ENCODE peak calls at places on chromosomes 12 and 14, in four cellular contexts. One of them, this sample, is unnamed.

GRCh38 chr12:51863921-51864700 is 15.6 kb upstream of the FIGNL2 start:
- DNase-seq in HepG2: peak; percentile 35
- DNase-seq in H1: peak; percentile 89
- DNase-seq in GM12878: no peak
- DNase-seq in this sample: peak; percentile 80

GRCh38 chr12:77940566-77940965 is 109.9 kb downstream of the NAV3 start:
- DNase-seq in HepG2: no peak
- DNase-seq in H1: no peak
- DNase-seq in GM12878: no peak
- DNase-seq in this sample: no peak

GRCh38 chr12:6238875-6239274 is 38.7 kb downstream of the CD9 start:
- DNase-seq in HepG2: no peak
- DNase-seq in H1: no peak
- DNase-seq in GM12878: no peak
- DNase-seq in this sample: no peak

GRCh38 chr14:26808407-26808806 is 210.6 kb upstream of the NOVA1 start:
- DNase-seq in HepG2: no peak
- DNase-seq in H1: no peak
- DNase-seq in GM12878: no peak
- DNase-seq in this sample: no peak

GRCh38 chr12:124861898-124862676 is 1.6 kb downstream of the SCARB1 start:
- DNase-seq in HepG2: no peak
- DNase-seq in H1: no peak
- DNase-seq in GM12878: peak; percentile 24
- DNase-seq in this sample: no peak

GRCh38 chr12:47744005-47744651 is 14.6 kb downstream of the RAPGEF3 start:
- DNase-seq in HepG2: peak; percentile 25
- DNase-seq in H1: peak; percentile 83
- DNase-seq in GM12878: no peak
- DNase-seq in this sample: no peak

GRCh38 chr12:15276088-15276698 is 46.1 kb upstream of the PTPRO start:
- DNase-seq in HepG2: peak; percentile 11
- DNase-seq in H1: no peak
- DNase-seq in GM12878: no peak
- DNase-seq in this sample: peak; percentile 82

GRCh38 chr14:36663404-36664321 is 2.0 kb downstream of the PAX9 start:
- DNase-seq in HepG2: no peak
- DNase-seq in H1: peak; percentile 80
- DNase-seq in GM12878: no peak
- DNase-seq in this sample: no peak

GRCh38 chr12:30010071-30011052 is 226.6 kb upstream of the TMTC1 start:
- DNase-seq in HepG2: no peak
- DNase-seq in H1: no peak
- DNase-seq in GM12878: no peak
- DNase-seq in this sample: no peak

GRCh38 chr14:68535404-68536024 is 257.4 kb downstream of the ZFP36L1 start:
- DNase-seq in HepG2: no peak
- DNase-seq in H1: no peak
- DNase-seq in GM12878: no peak
- DNase-seq in this sample: no peak

GRCh38 chr14:57389646-57390036 is 745 bp upstream of the NAA30 start:
- DNase-seq in HepG2: no peak
- DNase-seq in H1: no peak
- DNase-seq in GM12878: peak; percentile 13
- DNase-seq in this sample: no peak

GRCh38 chr12:108850854-108851573 is 6.4 kb downstream of the SSH1 start:
- DNase-seq in HepG2: no peak
- DNase-seq in H1: no peak
- DNase-seq in GM12878: peak; percentile 79
- DNase-seq in this sample: no peak

GRCh38 chr14:96275182-96276112 is 19.4 kb downstream of the BDKRB1 start:
- DNase-seq in HepG2: peak; percentile 44
- DNase-seq in H1: peak; percentile 92
- DNase-seq in GM12878: peak; percentile 7
- DNase-seq in this sample: peak; percentile 46

GRCh38 chr14:70641548-70642312 is at the start of gene TTC9:
- DNase-seq in HepG2: no peak
- DNase-seq in H1: peak; percentile 75
- DNase-seq in GM12878: no peak
- DNase-seq in this sample: no peak

DNA sequence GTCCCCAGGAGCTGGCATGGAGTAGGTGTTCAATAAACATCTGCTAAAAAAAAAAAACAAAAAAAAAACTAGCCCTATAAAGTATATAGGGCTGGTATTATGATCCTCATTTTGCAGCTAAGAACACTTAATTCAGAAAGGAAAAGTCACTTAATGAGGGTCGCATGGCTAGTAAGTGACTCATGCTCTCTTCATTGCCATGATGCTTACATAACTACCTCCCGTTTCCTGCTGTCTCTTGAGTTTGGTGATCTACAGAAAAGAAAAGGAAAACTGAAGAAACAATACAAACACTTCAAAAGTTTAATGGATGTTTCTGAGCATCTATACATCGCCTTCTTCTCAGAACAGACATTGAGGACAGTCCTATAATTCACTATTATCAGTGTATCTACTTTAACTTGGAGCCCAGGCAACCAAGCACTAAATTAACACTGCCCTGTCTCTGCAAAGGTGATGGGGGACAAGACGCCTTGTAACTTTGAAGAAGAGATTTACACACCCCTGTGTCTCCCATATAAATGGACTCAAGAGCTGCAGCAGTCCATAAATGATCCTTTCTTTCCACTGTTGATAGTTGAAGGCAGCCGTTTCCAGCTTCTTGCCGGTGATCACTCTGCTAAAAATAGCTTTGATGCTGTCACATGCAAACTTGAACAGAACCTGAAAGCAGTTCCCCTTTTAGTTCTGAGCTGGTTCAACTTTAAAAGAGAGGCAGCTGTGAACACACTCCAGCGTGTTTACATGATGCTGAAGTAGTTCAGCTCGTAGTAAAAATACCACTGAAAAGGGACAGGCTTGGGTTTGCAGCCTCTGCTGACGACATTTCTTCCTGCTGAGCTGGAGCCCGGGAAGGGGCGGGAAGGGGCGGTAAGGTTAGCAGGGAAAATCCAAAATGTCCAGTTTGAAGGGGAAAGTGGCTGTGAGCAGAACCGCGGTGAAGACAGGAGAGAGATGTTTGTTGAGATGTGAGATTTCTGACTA is 113.3 kb downstream of the FOXN3 start:
- DNase-seq in HepG2: peak; percentile 12
- DNase-seq in H1: no peak
- DNase-seq in GM12878: peak; percentile 76
- DNase-seq in this sample: no peak
- TF ChIP-seq ZNF274 in HepG2: no peak
- TF ChIP-seq ZNF274 in H1: no peak
- TF ChIP-seq ZNF274 in GM12878: no peak
- TF ChIP-seq ZNF274 in this sample: no peak

DNA sequence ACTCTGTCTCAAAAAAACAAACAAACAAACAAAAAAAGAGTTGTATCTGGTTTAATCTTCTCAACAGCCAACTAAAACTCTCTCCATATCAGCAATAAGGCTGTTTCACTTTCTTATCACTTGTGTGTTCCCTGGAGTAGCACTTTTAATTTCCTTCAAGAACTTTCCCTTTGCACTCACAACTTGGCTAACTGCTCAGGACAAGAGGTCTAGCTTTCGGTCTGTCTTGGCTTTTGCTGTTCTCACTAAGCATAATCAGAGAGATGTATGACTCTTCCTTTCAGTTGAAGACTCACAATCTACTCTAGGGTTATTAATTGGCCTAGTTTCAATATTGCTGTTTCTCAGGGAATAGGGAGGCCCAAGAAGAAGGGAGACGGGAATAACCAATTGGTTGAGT is 12.3 kb downstream of the NEMP1 start:
- DNase-seq in HepG2: no peak
- DNase-seq in H1: no peak
- DNase-seq in GM12878: no peak
- DNase-seq in this sample: no peak
- TF ChIP-seq SUZ12 in HepG2: no peak
- TF ChIP-seq SUZ12 in H1: no peak
- TF ChIP-seq SUZ12 in GM12878: no peak
- TF ChIP-seq SUZ12 in this sample: no peak

DNA sequence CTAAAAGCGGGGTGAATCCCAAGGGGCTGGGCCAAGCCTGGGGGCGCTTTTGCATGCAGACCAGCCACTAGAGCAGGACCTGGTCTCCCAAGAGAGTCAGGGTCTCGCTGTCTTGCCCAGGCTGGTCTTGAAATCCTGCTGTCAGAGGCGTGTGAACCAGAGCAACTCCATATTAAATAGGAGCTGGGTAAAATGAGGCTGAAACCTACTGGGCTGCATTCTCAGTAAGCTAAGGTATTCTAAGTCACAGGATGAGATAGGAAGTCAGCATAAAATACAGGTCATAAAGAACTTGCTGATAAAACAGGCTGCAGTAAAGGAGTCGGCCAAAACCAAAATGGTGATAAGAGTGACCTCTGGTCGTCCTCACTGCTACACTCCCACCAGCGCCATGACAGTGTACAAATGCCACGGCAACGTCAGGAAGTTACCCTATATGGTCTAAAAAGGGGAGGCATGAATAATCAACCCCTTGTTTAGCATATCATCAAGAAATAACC is 13.5 kb upstream of the DPF3 start:
- DNase-seq in HepG2: no peak
- DNase-seq in H1: no peak
- DNase-seq in GM12878: no peak
- DNase-seq in this sample: no peak
- TF ChIP-seq ZNF274 in HepG2: no peak
- TF ChIP-seq ZNF274 in H1: no peak
- TF ChIP-seq ZNF274 in GM12878: no peak
- TF ChIP-seq ZNF274 in this sample: no peak

GRCh38 chr14:53564870-53565269 is 391.8 kb downstream of the BMP4 start:
- DNase-seq in HepG2: no peak
- DNase-seq in H1: no peak
- DNase-seq in GM12878: no peak
- DNase-seq in this sample: no peak
- TF ChIP-seq SUZ12 in HepG2: no peak
- TF ChIP-seq SUZ12 in H1: no peak
- TF ChIP-seq SUZ12 in GM12878: no peak
- TF ChIP-seq SUZ12 in this sample: no peak

This sample was measured in NT2/D1.